ENCODE peak calls at places on chromosomes 12 and 14, in eight cellular contexts. S, I, E, R, N, H, T and D are unnamed samples.

GRCh38 chr14:21203470-21204166 is 47.8 kb upstream of the OR5AU1 start:
- DNase-seq in S (no peak), I (no peak), E (no peak), R (no peak), N (no peak), H (no peak), T (no peak), D (no peak)

GRCh38 chr14:35883677-35884293 is 57.6 kb downstream of the BRMS1L start:
- DNase-seq in S (no peak), I (no peak), E (no peak), R (no peak), N (peak), H (no peak), T (no peak), D (no peak)

GRCh38 chr14:104320611-104321086 is 182.3 kb downstream of the KIF26A start:
- DNase-seq in S (no peak), I (peak), E (no peak), R (no peak), N (no peak), H (no peak), T (peak), D (no peak)

GRCh38 chr14:64806202-64806861 is 73.4 kb downstream of the SPTB start:
- DNase-seq in S (no peak), I (no peak), E (no peak), R (no peak), N (peak), H (no peak), T (no peak), D (no peak)

GRCh38 chr12:87870493-87870892 is 158.7 kb downstream of the C12orf50 start:
- DNase-seq in S (no peak), I (no peak), E (no peak), R (no peak), N (no peak), H (no peak), T (peak), D (no peak)

GRCh38 chr12:55684761-55685370 is 22.8 kb downstream of the ITGA7 start:
- DNase-seq in S (no peak), I (no peak), E (no peak), R (no peak), N (no peak), H (no peak), T (no peak), D (no peak)

GRCh38 chr12:108730337-108731104 is 797 bp downstream of the CORO1C start:
- DNase-seq in S (peak), I (peak), E (peak), R (peak), N (peak), H (peak), T (peak), D (no peak)

GRCh38 chr12:11716794-11717532 is 67.5 kb downstream of the ETV6 start:
- DNase-seq in S (no peak), I (no peak), E (no peak), R (no peak), N (no peak), H (no peak), T (no peak), D (no peak)

GRCh38 chr12:6204533-6205143 is 4.4 kb downstream of the CD9 start:
- DNase-seq in S (no peak), I (no peak), E (no peak), R (no peak), N (no peak), H (no peak), T (no peak), D (no peak)

GRCh38 chr12:99455350-99456037 is 192.1 kb upstream of the GARIN6 start:
- DNase-seq in S (no peak), I (peak), E (no peak), R (no peak), N (peak), H (no peak), T (peak), D (no peak)

GRCh38 chr12:15754233-15754632 is 35.0 kb downstream of the EPS8 start:
- DNase-seq in S (no peak), I (no peak), E (peak), R (no peak), N (no peak), H (no peak), T (no peak), D (no peak)

GRCh38 chr14:100904307-100905019 is 941 bp upstream of the RTL1 start:
- DNase-seq in S (peak), I (no peak), E (no peak), R (no peak), N (no peak), H (no peak), T (peak), D (no peak)

GRCh38 chr12:54024127-54024526 is 4.1 kb upstream of the HOXC6 start:
- DNase-seq in S (no peak), I (peak), E (no peak), R (no peak), N (no peak), H (no peak), T (no peak), D (no peak)

GRCh38 chr12:41055875-41056577 is 132.1 kb upstream of the PDZRN4 start:
- DNase-seq in S (no peak), I (no peak), E (no peak), R (no peak), N (no peak), H (no peak), T (no peak), D (no peak)

GRCh38 chr12:34345801-34346200 is 323.5 kb downstream of the ALG10 start:
- DNase-seq in S (no peak), I (no peak), E (no peak), R (no peak), N (no peak), H (no peak), T (no peak), D (no peak)

GRCh38 chr12:26245175-26245942 is 50.0 kb downstream of the SSPN start:
- DNase-seq in S (no peak), I (no peak), E (no peak), R (no peak), N (no peak), H (no peak), T (no peak), D (no peak)

GRCh38 chr12:74537126-74537706 is 419 bp upstream of the ATXN7L3B start:
- DNase-seq in S (peak), I (no peak), E (no peak), R (no peak), N (peak), H (no peak), T (no peak), D (no peak)

DNA sequence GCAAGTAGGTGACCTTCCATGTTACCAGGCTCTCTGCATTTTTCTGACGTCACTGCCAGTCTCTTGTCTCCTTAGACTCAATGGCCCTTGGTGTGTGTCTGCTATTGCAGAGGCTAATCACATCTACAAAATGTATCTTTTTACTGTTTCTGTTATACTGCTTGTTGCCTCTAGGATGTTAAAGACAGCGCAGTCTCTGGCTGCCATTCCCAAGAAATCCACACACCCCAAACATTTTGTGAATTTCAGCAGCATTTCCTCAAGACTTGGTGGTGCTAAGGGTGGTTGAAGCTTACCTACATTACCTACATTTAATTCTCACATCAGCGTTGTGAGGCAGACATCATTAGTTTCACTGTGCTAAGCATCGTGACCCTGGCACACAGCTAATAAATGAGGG is 87.2 kb downstream of the C12orf75 start:
- DNase-seq in S (no peak), I (no peak), E (no peak), R (no peak), N (no peak), H (no peak), T (no peak), D (no peak)
- H3K27ac ChIP-seq in S (no peak), I (no peak), E (no peak), R (no peak), N (peak), H (no peak), T (no peak), D (no peak)

GRCh38 chr12:49109631-49110172 is 945 bp downstream of the LMBR1L start:
- DNase-seq in S (no peak), I (no peak), E (no peak), R (no peak), N (no peak), H (no peak), T (no peak), D (no peak)

GRCh38 chr12:49111206-49111605 is 559 bp upstream of the LMBR1L start:
- DNase-seq in S (no peak), I (no peak), E (no peak), R (no peak), N (no peak), H (no peak), T (no peak), D (no peak)

GRCh38 chr12:49108958-49109404 is 1.7 kb downstream of the LMBR1L start:
- DNase-seq in S (no peak), I (no peak), E (peak), R (peak), N (no peak), H (peak), T (no peak), D (no peak)

GRCh38 chr12:49105504-49106120 is 5.0 kb downstream of the LMBR1L start:
- DNase-seq in S (no peak), I (no peak), E (no peak), R (no peak), N (no peak), H (peak), T (no peak), D (no peak)

GRCh38 chr12:49110191-49111155 is at the start of gene LMBR1L:
- DNase-seq in S (peak), I (peak), E (peak), R (peak), N (peak), H (peak), T (peak), D (peak)
- H3K27ac ChIP-seq in S (peak), I (peak), E (peak), R (peak), N (peak), H (peak), T (no peak), D (peak)

GRCh38 chr14:72666610-72667009 is 227.3 kb downstream of the DPF3 start:
- DNase-seq in S (no peak), I (no peak), E (no peak), R (no peak), N (peak), H (no peak), T (no peak), D (no peak)
- H3K27ac ChIP-seq in S (no peak), I (no peak), E (no peak), R (no peak), N (no peak), H (no peak), T (no peak), D (no peak)

DNA sequence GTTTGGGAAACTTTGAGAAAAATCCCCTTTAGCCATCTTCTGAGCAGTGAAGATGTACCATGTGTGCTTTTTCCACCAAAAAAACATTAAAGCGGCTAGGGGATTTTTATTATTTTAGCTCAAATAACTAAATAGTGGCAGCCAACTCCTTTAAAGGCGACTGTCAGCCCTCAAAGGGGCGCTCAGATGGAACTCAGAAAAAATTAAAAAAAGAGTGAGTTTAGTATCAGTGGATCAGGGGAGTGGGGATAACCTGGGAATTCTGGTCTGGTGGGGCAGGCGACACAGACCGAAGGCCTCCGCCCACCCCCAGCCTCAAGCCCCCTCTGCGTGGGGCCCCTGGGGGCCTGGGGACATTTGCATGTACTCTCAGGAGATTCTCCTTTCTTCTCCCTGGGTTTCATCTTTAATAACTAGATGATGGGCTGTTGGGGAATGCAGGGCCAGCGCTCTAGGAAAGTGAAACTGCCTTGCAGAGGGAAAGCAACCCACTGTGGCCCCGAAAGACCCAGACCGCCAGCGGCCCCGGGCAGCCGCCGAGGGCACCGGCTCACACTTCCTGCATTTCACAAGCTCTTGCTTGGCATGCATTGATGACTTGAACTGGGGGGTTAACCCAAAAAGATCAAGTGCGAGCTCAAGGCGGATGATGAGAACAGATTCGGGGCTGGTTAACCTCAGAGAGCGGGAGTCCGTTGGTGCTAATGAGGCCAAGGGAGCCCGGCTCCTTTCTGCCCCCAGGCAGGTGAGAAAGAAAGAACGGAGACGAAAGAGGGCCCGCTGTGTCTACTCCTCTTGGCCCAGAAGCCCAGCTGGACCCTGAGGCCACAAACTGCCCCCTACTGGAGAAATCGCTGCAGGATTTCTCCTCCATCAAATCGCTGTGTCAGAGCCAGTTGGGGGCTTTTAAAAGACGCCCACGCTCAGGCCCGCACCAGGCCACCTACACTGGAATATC is 7.3 kb upstream of the BATF start:
- DNase-seq in S (no peak), I (no peak), E (no peak), R (no peak), N (no peak), H (peak), T (peak), D (no peak)
- H3K27ac ChIP-seq in S (no peak), I (no peak), E (peak), R (no peak), N (peak), H (no peak), T (no peak), D (no peak)

GRCh38 chr12:47903151-47903611 is 1.6 kb downstream of the VDR start:
- DNase-seq in S (no peak), I (no peak), E (no peak), R (no peak), N (no peak), H (no peak), T (no peak), D (no peak)
- H3K27ac ChIP-seq in S (no peak), I (peak), E (no peak), R (no peak), N (peak), H (no peak), T (no peak), D (no peak)